ENCODE peak calls at places on chromosomes 1 and 21, in nine cellular contexts. K is dorsolateral prefrontal cortex, A is HCT116, L is fibroblast of lung, O is spleen, T is MM.1S, Z is tibial artery, P is fibroblast of pulmonary artery, X is suprapubic skin. Y is an unnamed sample.

GRCh38 chr1:39761016-39761415 is 10.1 kb downstream of the OXCT2 start:
- DNase-seq in L (no peak), Z (no peak), A (no peak), P (no peak), T (no peak), X (no peak), K (no peak), O (no peak), Y (no peak)

GRCh38 chr1:42848823-42849537 is 2.6 kb downstream of the ZNF691 start:
- DNase-seq in O (no peak), Z (no peak), K (no peak), P (no peak), X (no peak), A (no peak), L (no peak), T (no peak), Y (no peak)

GRCh38 chr1:202661136-202661845 is 49.0 kb downstream of the SYT2 start:
- DNase-seq in P (no peak), A (peak; percentile 8), X (no peak), L (no peak), Z (no peak), T (peak; percentile 42), O (no peak), K (no peak), Y (no peak)

GRCh38 chr1:75203415-75204277 is 69.5 kb downstream of the LHX8 start:
- DNase-seq in T (peak; percentile 64), L (peak; percentile 47), Z (no peak), A (peak; percentile 54), P (peak; percentile 69), O (no peak), K (no peak), X (no peak), Y (peak; percentile 69)

GRCh38 chr1:181189691-181190361 is 101.3 kb downstream of the IER5 start:
- DNase-seq in K (peak; percentile 77), T (peak; percentile 64), Z (no peak), A (peak; percentile 19), X (peak; percentile 78), O (peak; percentile 90), P (peak; percentile 61), L (peak; percentile 18), Y (peak; percentile 61)

GRCh38 chr1:1157033-1157365 is 16.7 kb upstream of the TTLL10 start:
- DNase-seq in P (no peak), Z (no peak), T (no peak), L (no peak), O (no peak), A (no peak), K (no peak), X (no peak), Y (no peak)

GRCh38 chr1:205273551-205273982 is 45.8 kb downstream of the TMCC2 start:
- DNase-seq in K (peak; percentile 92), T (peak; percentile 92), A (peak; percentile 48), Z (peak; percentile 78), P (peak; percentile 82), O (peak; percentile 95), X (peak; percentile 90), L (peak; percentile 55), Y (peak; percentile 87)

GRCh38 chr1:240691521-240692338 is 79.8 kb upstream of the GREM2 start:
- DNase-seq in K (peak; percentile 60), T (peak; percentile 54), A (no peak), X (peak; percentile 85), L (peak; percentile 56), O (no peak), Z (peak; percentile 42), P (peak; percentile 38), Y (peak; percentile 51)

GRCh38 chr1:236604218-236605029 is at the start of gene HEATR1:
- DNase-seq in K (peak; percentile 95), Z (peak; percentile 91), L (peak; percentile 98), P (peak; percentile 97), X (peak; percentile 94), T (peak; percentile 95), A (peak; percentile 91), O (peak; percentile 97), Y (peak; percentile 98)

GRCh38 chr1:41672173-41672572 is 187.7 kb upstream of the EDN2 start:
- DNase-seq in X (no peak), A (peak; percentile 52), Z (no peak), P (peak; percentile 63), O (peak; percentile 69), K (no peak), T (no peak), L (peak; percentile 86), Y (peak; percentile 77)

GRCh38 chr1:242828199-242828598 is 303.7 kb upstream of the PLD5 start:
- DNase-seq in K (peak; percentile 55), Z (no peak), A (no peak), O (no peak), P (no peak), X (no peak), L (no peak), T (no peak), Y (no peak)

GRCh38 chr1:147723691-147724323 is 36.6 kb downstream of the GJA5 start:
- DNase-seq in X (no peak), Z (no peak), K (no peak), T (peak; percentile 36), O (no peak), P (peak; percentile 81), A (peak; percentile 28), L (peak; percentile 5), Y (peak; percentile 54)

GRCh38 chr1:201653883-201654282 is 115.0 kb downstream of the NAV1 start:
- DNase-seq in O (no peak), L (no peak), P (no peak), A (no peak), X (no peak), K (no peak), Z (no peak), T (no peak), Y (no peak)

GRCh38 chr1:81574365-81574764 is 226.4 kb upstream of the ADGRL2 start:
- DNase-seq in X (no peak), Z (no peak), O (no peak), P (no peak), L (peak; percentile 5), T (no peak), K (no peak), A (no peak), Y (no peak)

GRCh38 chr1:8384577-8384976 is 66.7 kb downstream of the SLC45A1 start:
- DNase-seq in O (no peak), A (no peak), L (peak; percentile 32), Z (no peak), P (no peak), X (no peak), K (no peak), T (no peak), Y (no peak)

GRCh38 chr1:117632269-117633067 is 26.6 kb downstream of the TENT5C start:
- DNase-seq in A (no peak), K (no peak), P (no peak), X (peak; percentile 12), L (no peak), T (peak; percentile 89), O (peak; percentile 30), Z (no peak), Y (no peak)

DNA sequence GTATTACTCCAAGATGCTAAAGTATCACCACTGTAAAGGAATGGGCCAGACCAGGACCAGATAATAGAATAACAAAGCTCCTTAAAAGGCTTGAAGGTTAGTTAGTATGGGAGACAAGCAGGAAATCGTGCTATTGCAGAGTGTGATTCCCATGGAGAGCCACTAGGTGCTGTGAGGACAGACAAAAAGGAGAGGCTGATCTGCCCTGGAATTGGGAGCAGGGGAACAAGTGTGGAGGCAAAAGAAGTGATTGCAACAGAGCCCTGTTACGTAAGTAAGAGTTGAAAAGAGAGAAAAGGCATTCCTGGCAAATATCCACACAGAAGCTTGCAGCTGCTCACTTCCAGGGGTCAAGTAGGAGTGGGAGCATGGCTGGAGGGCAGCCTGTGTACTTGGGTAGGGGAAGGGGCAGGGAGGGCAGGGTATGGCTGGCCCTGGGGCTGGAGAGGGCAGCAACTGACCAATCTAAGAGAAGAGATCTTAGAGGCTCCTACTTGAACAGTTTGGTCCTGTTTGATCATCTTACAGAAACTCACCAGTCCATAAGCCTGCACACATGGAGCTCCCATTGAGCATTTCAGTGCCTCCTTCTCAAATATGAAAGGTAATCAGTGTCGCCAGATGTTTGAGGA is 207.7 kb upstream of the GJB5 start:
- DNase-seq in T (no peak), A (peak; percentile 7), L (no peak), P (no peak), O (no peak), K (no peak), X (no peak), Z (no peak), Y (peak; percentile 2)
- TF ChIP-seq CTCF in T (peak; percentile 10), A (peak; percentile 5), L (no peak), P (no peak), O (no peak), K (no peak), X (no peak), Z (no peak), Y (no peak)

DNA sequence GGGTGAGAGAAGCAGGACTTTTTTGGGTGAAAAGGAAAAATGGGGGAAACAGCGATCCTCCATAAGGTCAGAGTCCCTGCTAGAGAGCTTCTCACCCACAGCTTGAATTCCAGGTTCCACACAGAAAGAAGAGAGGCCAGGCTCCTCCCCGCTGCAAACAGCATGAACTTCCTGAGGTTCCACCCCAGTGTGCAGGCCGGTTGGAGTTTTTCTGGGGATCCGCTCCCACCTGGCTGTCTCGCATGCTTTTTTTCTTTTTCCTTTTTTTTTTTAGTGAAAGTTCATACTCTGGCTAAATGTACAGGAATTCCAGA is 595.1 kb upstream of the ZP4 start:
- DNase-seq in L (no peak), P (no peak), X (no peak), K (no peak), A (no peak), O (no peak), Z (no peak), T (no peak), Y (peak; percentile 79)
- H3K4me3 ChIP-seq in L (no peak overlapping the region), P (no peak overlapping the region), X (peak overlapping the region; percentile 10), K (peak overlapping the region; percentile 55), A (no peak overlapping the region), O (no peak overlapping the region), Z (peak overlapping the region; percentile 52), T (no peak overlapping the region), Y (peak overlapping the region; percentile 81)

GRCh38 chr21:20311388-20311787 is 686.8 kb upstream of the NCAM2 start:
- DNase-seq in L (no peak), A (no peak), X (no peak), Z (no peak), O (no peak), K (no peak), T (no peak), P (no peak), Y (no peak)
- TF ChIP-seq CTCF in L (no peak), A (no peak), X (no peak), Z (no peak), O (no peak), K (no peak), T (no peak), P (no peak), Y (no peak)

DNA sequence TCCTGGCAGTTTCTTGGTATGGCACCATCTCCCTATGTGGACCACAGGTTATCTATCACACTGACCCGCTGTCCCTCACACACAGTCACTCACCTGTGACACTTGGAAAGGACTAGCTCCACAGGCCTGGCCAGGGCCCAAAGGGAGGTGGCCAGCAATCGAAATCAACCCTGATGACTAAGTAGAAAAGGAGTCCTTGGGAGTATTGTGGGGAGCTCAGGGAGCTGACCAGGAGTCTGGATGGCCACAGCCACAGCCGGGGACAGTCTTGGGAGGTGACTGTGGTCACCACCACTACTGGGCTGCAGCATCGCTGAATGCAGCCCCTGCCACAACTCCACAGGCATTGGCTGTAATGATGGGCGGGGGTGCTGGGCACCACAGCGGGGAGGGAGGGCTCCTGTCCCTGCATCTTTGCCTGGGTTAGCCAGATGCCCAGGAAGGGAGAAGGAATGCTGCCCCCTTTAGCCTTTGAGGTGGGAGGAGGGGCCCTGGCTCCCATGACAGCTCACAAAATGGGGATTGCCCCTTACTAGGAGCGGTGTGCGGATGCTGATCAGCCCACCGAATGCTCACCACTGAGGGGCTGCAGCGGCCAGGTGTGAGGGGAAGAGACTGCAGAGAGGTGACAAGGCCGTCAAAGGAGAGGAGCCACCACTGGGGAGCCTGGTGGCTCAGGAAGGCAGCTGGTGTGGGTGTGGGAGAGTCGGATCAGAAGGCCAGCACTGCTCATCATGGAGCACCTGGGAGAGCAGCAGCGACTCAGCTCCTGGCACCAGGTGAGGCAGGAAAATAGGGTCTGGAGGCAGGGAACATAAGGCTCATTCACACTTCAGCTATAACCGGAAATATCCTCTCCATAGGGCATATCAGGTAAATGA is 61.3 kb downstream of the H3-3A start:
- DNase-seq in P (no peak), Z (no peak), T (no peak), K (no peak), A (no peak), L (peak; percentile 27), X (peak; percentile 9), O (peak; percentile 76), Y (no peak)
- H3K4me3 ChIP-seq in P (no peak overlapping the region), Z (no peak overlapping the region), T (peak overlapping the region; percentile 84), K (no peak overlapping the region), A (peak overlapping the region; percentile 26), L (no peak overlapping the region), X (no peak overlapping the region), O (no peak overlapping the region), Y (no peak overlapping the region)

Y was measured in choroid plexus epithelial cell.